ENCODE peak calls at places on chromosomes 7 and 10, in eight cellular contexts. S, E, W, V, M, O, Y and P are unnamed samples.

GRCh38 chr7:137091396-137091795 is 222.9 kb downstream of the CHRM2 start:
- DNase-seq in W (peak), S (no peak), O (peak), M (peak), Y (no peak), V (no peak), E (no peak), P (no peak)

GRCh38 chr10:34172936-34173533 is 642.1 kb downstream of the PARD3 start:
- DNase-seq in V (no peak), M (no peak), W (no peak), S (no peak), E (no peak), O (no peak), Y (no peak), P (no peak)

GRCh38 chr10:79491171-79491835 is 21.0 kb upstream of the EIF5AL1 start:
- DNase-seq in E (no peak), M (no peak), S (no peak), Y (no peak), V (no peak), O (no peak), W (peak), P (no peak)

GRCh38 chr10:13078912-13079775 is 20.8 kb upstream of the OPTN start:
- DNase-seq in V (no peak), W (no peak), O (no peak), Y (no peak), M (no peak), S (no peak), E (no peak), P (no peak)

GRCh38 chr7:81638216-81638615 is 131.6 kb downstream of the HGF start:
- DNase-seq in S (no peak), V (no peak), E (no peak), O (no peak), Y (no peak), W (no peak), M (no peak), P (peak)

GRCh38 chr7:90180011-90180585 is 25.8 kb downstream of the STEAP1 start:
- DNase-seq in Y (no peak), O (no peak), S (no peak), E (no peak), V (no peak), M (no peak), W (no peak), P (no peak)

GRCh38 chr7:37284805-37285211 is 163.9 kb downstream of the ELMO1 start:
- DNase-seq in W (peak), E (peak), Y (peak), S (peak), O (peak), V (no peak), M (peak), P (peak)

GRCh38 chr10:106863549-106863948 is 301.0 kb downstream of the SORCS1 start:
- DNase-seq in E (no peak), M (peak), O (peak), S (no peak), Y (no peak), W (no peak), V (no peak), P (no peak)

GRCh38 chr7:72092769-72093168 is 319.4 kb downstream of the CALN1 start:
- DNase-seq in E (no peak), S (no peak), M (no peak), Y (no peak), O (no peak), W (no peak), V (no peak), P (no peak)